ENCODE peak calls at places on chromosomes 11 and 22, in four cellular contexts. F, N, S and W are unnamed samples.
A peak's percentile ranks its signal among the peaks of the same experiment; 100 is the strongest.

GRCh38 chr11:46361283-46362145 is 14.3 kb downstream of the DGKZ start:
- DNase-seq in S (peak; percentile 56), N (peak; percentile 87), F (no peak), W (peak; percentile 58)

GRCh38 chr11:104033134-104033533 is 3.3 kb upstream of the DDI1 start:
- DNase-seq in S (no peak), N (no peak), F (no peak), W (no peak)

GRCh38 chr11:18987454-18988231 is 48.4 kb upstream of the MRGPRX1 start:
- DNase-seq in S (no peak), F (peak; percentile 64), N (no peak), W (no peak)

GRCh38 chr11:119892311-119892808 is 163.4 kb upstream of the NECTIN1 start:
- DNase-seq in S (no peak), N (no peak), F (no peak), W (no peak)

GRCh38 chr22:49494555-49494954 is 333.1 kb downstream of the BRD1 start:
- DNase-seq in S (no peak), F (no peak), N (no peak), W (no peak)

GRCh38 chr11:12397953-12398352 is 20.6 kb downstream of the PARVA start:
- DNase-seq in N (peak; percentile 96), F (no peak), S (peak; percentile 50), W (no peak)

GRCh38 chr11:130531061-130531460 is 82.6 kb downstream of the ADAMTS15 start:
- DNase-seq in S (no peak), N (no peak), F (no peak), W (no peak)

GRCh38 chr11:75635009-75635909 is 33.6 kb downstream of the MAP6 start:
- DNase-seq in F (no peak), N (peak; percentile 75), S (no peak), W (no peak)

GRCh38 chr11:122788781-122789535 is 49.3 kb upstream of the CRTAM start:
- DNase-seq in F (no peak), S (no peak), N (no peak), W (no peak)

GRCh38 chr22:17939579-17939978 is 84.8 kb downstream of the MICAL3 start:
- DNase-seq in F (no peak), N (no peak), S (no peak), W (no peak)

GRCh38 chr11:12494699-12495098 is 117.3 kb downstream of the PARVA start:
- DNase-seq in S (no peak), F (no peak), N (no peak), W (no peak)

GRCh38 chr11:42544726-42545125 is 767.1 kb upstream of the API5 start:
- DNase-seq in N (no peak), S (no peak), F (no peak), W (no peak)

GRCh38 chr11:35906681-35907080 is 37.2 kb upstream of the LDLRAD3 start:
- DNase-seq in N (no peak), S (no peak), F (no peak), W (no peak)

GRCh38 chr22:25067851-25068421 is 115.4 kb downstream of the KIAA1671 start:
- DNase-seq in S (peak; percentile 41), F (no peak), N (no peak), W (no peak)

GRCh38 chr11:35318977-35319925 is 100.1 kb downstream of the SLC1A2 start:
- DNase-seq in N (no peak), F (no peak), S (no peak), W (no peak)

GRCh38 chr11:134449713-134450112 is 37.7 kb upstream of the B3GAT1 start:
- DNase-seq in S (no peak), N (peak; percentile 20), F (peak; percentile 4), W (no peak)

GRCh38 chr11:126815111-126815510 is 185.5 kb downstream of the KIRREL3 start:
- DNase-seq in F (no peak), N (no peak), S (no peak), W (no peak)

GRCh38 chr11:116558504-116559252 is 214.1 kb downstream of the BUD13 start:
- DNase-seq in N (no peak), F (no peak), S (no peak), W (no peak)

GRCh38 chr11:33775064-33775807 is 916 bp upstream of the FBXO3 start:
- DNase-seq in F (no peak), S (no peak), N (no peak), W (no peak)

GRCh38 chr11:77377734-77378133 is 76.2 kb upstream of the GDPD4 start:
- DNase-seq in F (no peak), S (no peak), N (no peak), W (no peak)

GRCh38 chr22:32805586-32805881 is 4.0 kb downstream of the TIMP3 start:
- DNase-seq in S (no peak), N (no peak), F (no peak), W (no peak)

GRCh38 chr22:32803020-32803758 is 1.7 kb downstream of the TIMP3 start:
- DNase-seq in F (no peak), N (peak; percentile 72), S (no peak), W (no peak)

GRCh38 chr22:32802291-32802826 is 854 bp downstream of the TIMP3 start:
- DNase-seq in N (no peak), F (no peak), S (no peak), W (no peak)

GRCh38 chr22:32804823-32805585 is 3.5 kb downstream of the TIMP3 start:
- DNase-seq in N (no peak), F (no peak), S (no peak), W (no peak)

GRCh38 chr22:32804036-32804435 is 2.5 kb downstream of the TIMP3 start:
- DNase-seq in S (no peak), F (no peak), N (no peak), W (no peak)
- H3K4me3 ChIP-seq in S (peak overlapping the region; percentile 17), F (no peak overlapping the region), N (peak overlapping the region; percentile 75), W (no peak overlapping the region)

DNA sequence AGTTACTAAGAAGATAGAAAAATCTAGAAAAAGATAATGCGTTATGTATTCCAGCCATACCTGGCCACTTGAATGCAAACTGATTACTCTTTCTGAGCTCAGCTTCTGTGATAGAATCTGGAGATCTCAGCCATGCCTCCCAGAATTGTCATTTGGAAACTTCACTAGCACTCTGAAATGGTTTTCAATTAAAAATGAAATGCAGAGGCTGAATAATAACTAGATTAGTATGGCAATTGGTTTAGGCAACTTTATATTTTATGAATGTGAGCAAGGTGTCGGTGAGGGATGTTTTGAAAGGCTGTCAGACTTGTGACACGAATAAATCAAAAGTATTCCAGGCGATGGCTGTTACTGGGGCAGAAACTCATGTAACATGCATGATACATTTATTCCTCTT is 128.8 kb upstream of the SORL1-AS1 start:
- DNase-seq in S (no peak), F (no peak), N (no peak), W (no peak)
- H3K27ac ChIP-seq in S (no peak overlapping the region), F (no peak overlapping the region), N (no peak overlapping the region), W (no peak overlapping the region)

DNA sequence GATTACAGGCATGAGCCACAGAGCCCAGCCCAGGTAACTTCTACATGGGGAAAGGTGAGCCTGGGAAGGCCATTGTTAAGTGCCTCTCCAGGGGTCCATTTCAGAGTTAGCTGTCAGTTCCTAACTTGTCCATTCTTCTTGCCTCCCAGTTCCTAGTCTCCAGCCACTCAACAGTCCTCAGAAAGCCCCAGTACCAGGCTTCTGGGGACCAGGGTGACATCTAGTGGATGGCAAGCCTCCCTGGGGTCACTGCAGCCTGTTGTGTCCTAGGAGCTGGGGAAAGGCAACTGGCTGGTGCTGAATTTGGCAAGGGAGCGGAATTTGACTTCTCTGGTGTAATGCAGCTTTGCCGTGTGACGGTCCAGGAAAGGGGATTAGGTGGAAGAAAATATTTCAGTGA is 2.1 kb downstream of the LGALS12 start:
- DNase-seq in S (no peak), F (peak; percentile 28), N (no peak), W (peak; percentile 80)
- TF ChIP-seq CTCF in S (peak; percentile 3), F (peak; percentile 56), N (no peak), W (peak; percentile 33)

GRCh38 chr11:60925685-60926267 is 1.5 kb downstream of the TMEM132A start:
- DNase-seq in S (no peak), N (no peak), F (no peak), W (no peak)
- H3K4me3 ChIP-seq in S (no peak overlapping the region), N (no peak overlapping the region), F (peak overlapping the region; percentile 75), W (no peak overlapping the region)

DNA sequence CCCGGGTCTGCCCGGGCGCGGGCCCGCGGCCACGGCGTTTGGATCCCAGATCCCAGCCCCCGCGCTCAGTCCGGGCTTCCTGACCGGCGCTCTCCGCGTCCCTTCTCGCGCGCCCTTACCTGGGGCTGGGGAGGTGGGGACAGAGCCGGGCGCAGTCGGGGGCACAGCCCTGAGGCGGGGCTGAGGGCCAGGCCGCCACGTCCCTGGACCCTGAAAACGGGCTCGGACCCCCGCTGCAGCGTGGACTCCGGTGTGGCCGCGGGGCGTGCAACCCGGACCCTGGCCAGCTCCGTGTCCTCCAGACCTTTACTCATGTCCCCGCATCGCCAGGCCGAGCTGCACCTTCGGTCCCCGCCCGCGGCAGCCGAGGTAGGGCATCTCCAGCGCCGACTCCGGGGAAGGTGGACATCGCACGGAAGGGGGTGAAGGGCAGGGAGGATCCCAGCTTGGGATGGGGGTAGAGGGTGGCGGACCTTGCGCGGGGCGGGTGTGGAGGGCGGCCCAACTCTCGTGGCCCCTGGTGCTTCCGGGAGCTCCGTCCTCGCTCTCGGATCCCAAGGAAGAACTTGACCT is 9.9 kb upstream of the AIFM3 start:
- DNase-seq in F (no peak), S (peak; percentile 44), N (no peak), W (peak; percentile 50)
- H3K27ac ChIP-seq in F (peak overlapping the region; percentile 96), S (peak overlapping the region; percentile 92), N (peak overlapping the region; percentile 47), W (no peak overlapping the region)

GRCh38 chr11:118885831-118886571 is 2.3 kb downstream of the CXCR5 start:
- DNase-seq in N (no peak), S (no peak), F (no peak), W (no peak)
- TF ChIP-seq CTCF in N (no peak), S (no peak), F (no peak), W (no peak)

DNA sequence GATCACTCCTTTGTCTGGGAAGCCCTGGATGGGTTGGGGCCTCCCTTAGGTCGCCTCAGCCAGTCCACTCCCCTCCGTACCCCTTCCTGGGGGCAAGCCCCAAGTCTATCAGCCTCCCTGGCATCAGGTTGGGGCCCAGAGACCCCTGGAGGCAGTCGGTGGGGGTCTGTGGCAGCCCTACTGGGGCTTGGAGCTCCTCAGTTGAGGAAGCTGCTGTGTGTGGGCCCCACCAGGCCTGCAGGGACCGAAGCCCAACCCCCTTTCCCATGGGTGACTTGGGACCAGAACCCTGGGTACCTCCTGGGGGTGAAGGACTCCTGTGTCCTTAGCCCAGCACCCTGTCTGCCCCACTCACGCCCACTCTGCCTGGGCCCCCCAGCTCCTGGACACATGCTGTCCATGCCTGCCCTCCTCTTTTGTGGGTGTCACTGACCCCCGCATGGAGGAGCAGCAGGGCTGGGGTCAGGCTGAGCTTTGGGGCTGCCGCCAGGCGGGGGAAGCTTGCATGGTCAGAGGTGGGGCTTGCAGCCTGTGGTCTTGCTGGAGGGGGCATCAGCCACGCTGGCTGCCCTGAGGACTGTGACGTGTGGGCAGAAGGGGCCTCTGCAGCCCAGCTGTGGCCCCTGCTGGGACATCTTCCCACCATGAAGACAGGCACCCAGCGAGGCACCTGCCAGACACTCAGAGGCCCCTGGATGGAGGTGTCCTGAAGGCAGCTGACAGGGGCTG is 20.9 kb downstream of the TSPAN4 start:
- DNase-seq in S (no peak), F (no peak), N (no peak), W (no peak)
- H3K4me3 ChIP-seq in S (no peak overlapping the region), F (no peak overlapping the region), N (no peak overlapping the region), W (no peak overlapping the region)

GRCh38 chr11:114399490-114399889 is 821 bp downstream of the C11orf71 start:
- DNase-seq in S (no peak), N (no peak), F (no peak), W (no peak)
- H3K27ac ChIP-seq in S (peak overlapping the region; percentile 99), N (peak overlapping the region; percentile 97), F (peak overlapping the region; percentile 94), W (peak overlapping the region; percentile 99)